ENCODE peak calls at places on chromosomes 6 and 20, in ten cellular contexts. N, T, L, P, J, K, M, Z, O and I are unnamed samples. For H3K36me3, the result is how much of the 10 kb centered on the place peaks cover.

GRCh38 chr20:58693226-58694006 is 816 bp downstream of the NPEPL1 start:
- DNase-seq in N (no peak), T (no peak), L (peak), P (no peak), J (no peak), K (no peak), M (no peak), Z (peak), O (peak), I (no peak)

GRCh38 chr6:155056756-155057155 is 61.6 kb downstream of the TIAM2 start:
- DNase-seq in N (no peak), T (no peak), L (no peak), P (no peak), J (no peak), K (no peak), M (no peak), Z (no peak), O (no peak), I (no peak)

GRCh38 chr6:47727391-47727790 is 29.0 kb downstream of the ADGRF4 start:
- DNase-seq in N (no peak), T (no peak), L (no peak), P (no peak), J (no peak), K (no peak), M (no peak), Z (no peak), O (no peak), I (no peak)

GRCh38 chr6:79073888-79074287 is 4.2 kb downstream of the PHIP start:
- DNase-seq in N (no peak), T (peak), L (no peak), P (no peak), J (no peak), K (no peak), M (no peak), Z (no peak), O (no peak), I (no peak)

GRCh38 chr20:34472246-34472925 is 43.8 kb upstream of the DYNLRB1 start:
- DNase-seq in N (no peak), T (no peak), L (no peak), P (no peak), J (no peak), K (no peak), M (peak), Z (no peak), O (no peak), I (no peak)

GRCh38 chr6:151948007-151948745 is 140.7 kb downstream of the ESR1 start:
- DNase-seq in N (no peak), T (no peak), L (no peak), P (no peak), J (no peak), K (no peak), M (no peak), Z (no peak), O (no peak), I (no peak)

GRCh38 chr6:54473328-54473727 is 165.1 kb downstream of the TINAG start:
- DNase-seq in N (no peak), T (no peak), L (no peak), P (no peak), J (no peak), K (no peak), M (no peak), Z (no peak), O (no peak), I (no peak)

GRCh38 chr6:111119550-111120329 is 32.4 kb downstream of the SLC16A10 start:
- DNase-seq in N (no peak), T (no peak), L (peak), P (no peak), J (no peak), K (no peak), M (no peak), Z (no peak), O (no peak), I (no peak)

GRCh38 chr6:80173411-80173810 is 66.9 kb downstream of the BCKDHB start:
- DNase-seq in N (no peak), T (no peak), L (no peak), P (no peak), J (no peak), K (no peak), M (no peak), Z (no peak), O (no peak), I (no peak)

GRCh38 chr6:109867009-109867969 is 110.8 kb upstream of the GPR6 start:
- DNase-seq in N (no peak), T (no peak), L (peak), P (peak), J (no peak), K (no peak), M (no peak), Z (peak), O (peak), I (peak)

DNA sequence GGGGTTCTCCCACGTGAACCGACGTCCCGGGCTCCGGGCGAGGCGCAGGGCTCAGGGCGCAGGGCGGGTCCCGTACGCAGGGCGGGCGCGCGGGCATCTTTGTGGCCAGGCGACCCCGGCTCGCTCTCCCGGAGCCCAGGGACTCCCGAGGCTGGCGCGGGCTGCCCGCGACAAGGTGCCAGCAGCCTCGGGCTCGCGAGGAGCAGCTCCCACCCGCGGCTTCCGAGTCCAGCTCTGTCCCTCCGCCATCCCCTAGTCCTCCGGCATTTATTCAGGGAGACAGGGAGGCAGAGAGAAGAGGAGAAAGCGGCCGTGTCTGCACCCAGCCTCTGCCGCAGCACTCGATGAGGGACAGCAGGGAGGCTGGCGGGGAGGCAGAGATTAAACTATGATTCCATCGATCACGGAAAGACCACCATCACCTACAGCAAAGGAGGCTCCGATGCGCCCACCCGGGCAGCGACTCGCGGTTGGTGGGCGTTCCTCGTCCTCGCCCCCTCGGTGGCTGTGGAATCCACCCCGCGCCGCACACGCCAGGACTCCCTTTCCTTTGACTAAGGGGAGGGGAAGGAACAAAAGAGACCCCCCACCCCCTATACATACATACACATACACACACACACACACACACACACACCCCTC is 1.1 kb downstream of the RGS17 start:
- DNase-seq in N (no peak), T (peak), L (no peak), P (no peak), J (no peak), K (no peak), M (no peak), Z (peak), O (peak), I (peak)
- H3K4me3 ChIP-seq in N (peak), T (peak), L (peak), P (peak), J (peak), K (peak), M (peak), Z (peak), O (peak), I (peak)

GRCh38 chr6:163554032-163554431 is 139.5 kb downstream of the QKI start:
- DNase-seq in N (no peak), T (no peak), L (no peak), P (no peak), J (no peak), K (no peak), M (no peak), Z (no peak), O (no peak), I (no peak)
- H3K36me3 ChIP-seq in N (under half), T (under half), L (under half), P (under half), J (under half), K (under half), M (under half), Z (under half), O (under half), I (under half)

DNA sequence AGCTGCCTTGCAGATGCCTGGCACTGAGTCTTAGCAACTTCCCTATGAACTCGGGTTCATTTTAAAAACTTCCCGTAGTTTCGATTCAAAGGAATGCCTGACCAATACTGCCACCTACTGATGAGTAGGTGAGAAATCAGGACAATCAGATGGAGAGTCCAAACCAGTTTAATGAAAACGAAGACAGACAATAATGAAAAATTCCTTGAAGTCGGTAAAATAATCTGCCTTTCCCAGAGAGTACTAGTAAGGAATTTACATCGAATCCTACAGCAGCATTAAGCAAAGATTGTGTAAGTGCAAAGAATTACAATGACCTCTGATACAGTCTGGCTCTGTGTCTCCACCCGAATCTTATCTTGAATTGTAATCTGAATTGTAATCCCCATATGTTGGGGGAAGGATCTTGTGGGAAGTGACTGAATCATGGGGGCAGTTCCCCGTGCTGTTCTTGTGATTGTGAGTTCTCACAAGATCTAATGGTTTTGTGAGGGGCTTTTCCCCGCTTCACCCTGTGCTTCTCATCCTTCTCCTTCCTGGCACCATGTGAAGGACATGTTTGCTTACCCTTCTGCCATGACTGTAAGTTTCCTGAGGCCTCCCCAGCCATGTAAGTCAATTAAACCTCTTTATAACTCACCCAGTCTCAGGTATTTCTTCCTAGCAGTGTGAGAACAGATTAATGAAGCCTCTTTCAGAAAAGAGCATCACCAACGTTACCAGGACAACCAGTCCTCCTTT is 134.4 kb downstream of the ARHGAP18 start:
- DNase-seq in N (no peak), T (peak), L (peak), P (no peak), J (no peak), K (peak), M (peak), Z (peak), O (no peak), I (no peak)
- H3K4me3 ChIP-seq in N (peak), T (no peak), L (no peak), P (no peak), J (peak), K (no peak), M (no peak), Z (no peak), O (peak), I (peak)

GRCh38 chr6:44955145-44955544 is 373.0 kb upstream of the RUNX2 start:
- DNase-seq in N (no peak), T (no peak), L (no peak), P (no peak), J (no peak), K (no peak), M (no peak), Z (no peak), O (no peak), I (no peak)

GRCh38 chr6:44957151-44957550 is 371.0 kb upstream of the RUNX2 start:
- DNase-seq in N (no peak), T (no peak), L (no peak), P (no peak), J (no peak), K (no peak), M (no peak), Z (no peak), O (no peak), I (no peak)

GRCh38 chr6:44966449-44967091 is 361.6 kb upstream of the RUNX2 start:
- DNase-seq in N (no peak), T (peak), L (no peak), P (no peak), J (no peak), K (peak), M (peak), Z (no peak), O (no peak), I (no peak)

GRCh38 chr6:44956426-44956825 is 371.7 kb upstream of the RUNX2 start:
- DNase-seq in N (no peak), T (no peak), L (no peak), P (no peak), J (no peak), K (no peak), M (no peak), Z (no peak), O (no peak), I (no peak)

GRCh38 chr6:44960898-44961297 is 367.2 kb upstream of the RUNX2 start:
- DNase-seq in N (no peak), T (no peak), L (no peak), P (no peak), J (no peak), K (peak), M (no peak), Z (no peak), O (no peak), I (no peak)
- H3K36me3 ChIP-seq in N (under half), T (under half), L (under half), P (under half), J (under half), K (under half), M (under half), Z (under half), O (under half), I (under half)

GRCh38 chr6:27297857-27298730 is 14.0 kb downstream of the POM121L2 start:
- DNase-seq in N (no peak), T (peak), L (no peak), P (no peak), J (no peak), K (no peak), M (no peak), Z (no peak), O (no peak), I (peak)
- H3K4me3 ChIP-seq in N (no peak), T (no peak), L (no peak), P (no peak), J (no peak), K (no peak), M (no peak), Z (no peak), O (no peak), I (peak)

DNA sequence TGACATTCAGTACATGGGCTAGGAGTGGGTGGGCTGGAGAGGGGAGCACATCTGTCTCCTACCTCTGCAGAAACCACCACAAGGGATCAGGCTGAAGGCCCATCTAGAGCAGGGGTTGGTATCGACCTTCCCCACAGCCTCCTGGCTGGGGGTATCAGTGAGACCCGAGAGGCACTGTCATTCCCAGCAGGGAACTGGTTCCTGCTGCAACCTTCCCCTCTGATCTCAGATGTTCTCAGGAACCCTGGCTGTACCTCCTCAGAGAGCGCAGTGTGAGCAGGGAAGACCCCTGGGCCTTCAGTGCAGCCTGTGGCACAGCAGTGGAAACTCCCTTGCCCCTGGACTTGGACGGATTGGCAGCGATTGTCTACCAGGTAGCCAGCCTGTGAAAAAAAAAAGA is 7.8 kb downstream of the IP6K3 start:
- DNase-seq in N (no peak), T (no peak), L (no peak), P (no peak), J (no peak), K (no peak), M (no peak), Z (no peak), O (no peak), I (no peak)
- H3K36me3 ChIP-seq in N (under half), T (under half), L (under half), P (under half), J (under half), K (under half), M (under half), Z (under half), O (under half), I (under half)